ENCODE peak calls at places on chromosomes 1 and 21, in nine cellular contexts. X is ureter; U is GM10248; M is CD4-positive, alpha-beta T cell; R is neural crest cell; K is NCI-H1092 treated with DMSO at 0.1 percent for 48 hours; P is hypothalamus; W is T-helper 22 cell; O is progenitor cell of endocrine pancreas. N is an unnamed sample.

GRCh38 chr1:183457449-183457848 is 14.8 kb upstream of the SMG7 start:
- DNase-seq in X (no peak), U (no peak), M (no peak), R (no peak), K (no peak), P (no peak), W (no peak), O (no peak), N (no peak)

GRCh38 chr21:24369751-24370150 is 1237.5 kb downstream of the MRPL39 start:
- DNase-seq in X (no peak), U (no peak), M (no peak), R (no peak), K (no peak), P (no peak), W (no peak), O (no peak), N (no peak)

GRCh38 chr1:96979287-96979686 is 257.7 kb downstream of the PTBP2 start:
- DNase-seq in X (no peak), U (no peak), M (no peak), R (no peak), K (no peak), P (no peak), W (no peak), O (no peak), N (no peak)

GRCh38 chr1:169529068-169529642 is 43.4 kb upstream of the SLC19A2 start:
- DNase-seq in X (peak; percentile 60), U (no peak), M (no peak), R (no peak), K (no peak), P (no peak), W (no peak), O (peak; percentile 25), N (no peak)

GRCh38 chr1:54604572-54605370 is 18.6 kb downstream of the FAM151A start:
- DNase-seq in X (no peak), U (no peak), M (peak; percentile 43), R (no peak), K (no peak), P (no peak), W (no peak), O (no peak), N (no peak)

GRCh38 chr1:225999912-226000337 is 782 bp upstream of the SDE2 start:
- DNase-seq in X (no peak), U (peak; percentile 65), M (peak; percentile 57), R (no peak), K (peak; percentile 82), P (no peak), W (peak; percentile 27), O (no peak), N (no peak)

GRCh38 chr1:11855430-11855829 is 3.3 kb downstream of the NPPB start:
- DNase-seq in X (no peak), U (no peak), M (no peak), R (no peak), K (no peak), P (no peak), W (no peak), O (no peak), N (no peak)

GRCh38 chr1:170351368-170351946 is 180.5 kb upstream of the GORAB start:
- DNase-seq in X (no peak), U (no peak), M (no peak), R (no peak), K (peak; percentile 39), P (no peak), W (no peak), O (no peak), N (no peak)

GRCh38 chr21:42443876-42444744 is 40.4 kb downstream of the UBASH3A start:
- DNase-seq in X (no peak), U (no peak), M (no peak), R (no peak), K (no peak), P (no peak), W (no peak), O (no peak), N (no peak)

GRCh38 chr1:179129702-179130473 is 48.0 kb downstream of the TOR3A start:
- DNase-seq in X (no peak), U (peak; percentile 75), M (no peak), R (no peak), K (no peak), P (no peak), W (no peak), O (no peak), N (no peak)

GRCh38 chr1:65412256-65412983 is 8.0 kb upstream of the LEPR start:
- DNase-seq in X (no peak), U (no peak), M (no peak), R (no peak), K (no peak), P (no peak), W (no peak), O (no peak), N (no peak)

GRCh38 chr1:22140681-22141080 is 2.2 kb downstream of the WNT4 start:
- DNase-seq in X (no peak), U (no peak), M (no peak), R (no peak), K (no peak), P (no peak), W (no peak), O (no peak), N (no peak)

GRCh38 chr1:98979463-98979862 is 25.2 kb downstream of the PLPPR5 start:
- DNase-seq in X (no peak), U (no peak), M (no peak), R (no peak), K (no peak), P (no peak), W (no peak), O (no peak), N (no peak)

GRCh38 chr1:210360852-210361477 is 32.3 kb downstream of the HHAT start:
- DNase-seq in X (no peak), U (peak; percentile 45), M (no peak), R (no peak), K (peak; percentile 31), P (no peak), W (no peak), O (no peak), N (no peak)

GRCh38 chr1:3383679-3384078 is 70.8 kb upstream of the ARHGEF16 start:
- DNase-seq in X (no peak), U (no peak), M (no peak), R (no peak), K (no peak), P (no peak), W (no peak), O (no peak), N (no peak)

GRCh38 chr1:200922406-200922805 is 27.7 kb downstream of the INAVA start:
- DNase-seq in X (no peak), U (no peak), M (no peak), R (no peak), K (no peak), P (no peak), W (no peak), O (no peak), N (no peak)

GRCh38 chr1:243926803-243927245 is 76.8 kb upstream of the AKT3 start:
- DNase-seq in X (no peak), U (no peak), M (no peak), R (no peak), K (no peak), P (no peak), W (no peak), O (no peak), N (no peak)

GRCh38 chr1:169201084-169201619 is 94.7 kb downstream of the ATP1B1 start:
- DNase-seq in X (no peak), U (no peak), M (no peak), R (no peak), K (no peak), P (no peak), W (no peak), O (no peak), N (no peak)